ENCODE peak calls at places on chromosomes 13 and 19, in eight cellular contexts. One of them, this sample, is unnamed.

GRCh38 chr19:28605501-28606268 is 607.3 kb downstream of the UQCRFS1 start:
- DNase-seq in activated T-cell treated with anti-CD3 and anti-CD28 coated beads, Interleukin-2, amount 50 U/mL, for 72 hours: no peak
- DNase-seq in lower leg skin: no peak
- DNase-seq in NCI-H524: no peak
- DNase-seq in CD4-positive, alpha-beta memory T cell: no peak
- DNase-seq in neuronal stem cell: no peak
- DNase-seq in AG10803: no peak
- DNase-seq in endothelial cell: no peak
- DNase-seq in this sample: peak; percentile 11

GRCh38 chr19:46232029-46232428 is 2.5 kb downstream of the IGFL1 start:
- DNase-seq in activated T-cell treated with anti-CD3 and anti-CD28 coated beads, Interleukin-2, amount 50 U/mL, for 72 hours: no peak
- DNase-seq in lower leg skin: peak; percentile 79
- DNase-seq in NCI-H524: no peak
- DNase-seq in CD4-positive, alpha-beta memory T cell: no peak
- DNase-seq in neuronal stem cell: no peak
- DNase-seq in AG10803: no peak
- DNase-seq in endothelial cell: no peak
- DNase-seq in this sample: no peak

GRCh38 chr19:56639217-56639616 is 3.7 kb upstream of the SMIM17 start:
- DNase-seq in activated T-cell treated with anti-CD3 and anti-CD28 coated beads, Interleukin-2, amount 50 U/mL, for 72 hours: no peak
- DNase-seq in lower leg skin: no peak
- DNase-seq in NCI-H524: no peak
- DNase-seq in CD4-positive, alpha-beta memory T cell: no peak
- DNase-seq in neuronal stem cell: peak; percentile 53
- DNase-seq in AG10803: no peak
- DNase-seq in endothelial cell: no peak
- DNase-seq in this sample: no peak

GRCh38 chr13:50691682-50692263 is 151.7 kb downstream of the DLEU7 start:
- DNase-seq in activated T-cell treated with anti-CD3 and anti-CD28 coated beads, Interleukin-2, amount 50 U/mL, for 72 hours: no peak
- DNase-seq in lower leg skin: no peak
- DNase-seq in NCI-H524: peak; percentile 84
- DNase-seq in CD4-positive, alpha-beta memory T cell: no peak
- DNase-seq in neuronal stem cell: no peak
- DNase-seq in AG10803: no peak
- DNase-seq in endothelial cell: no peak
- DNase-seq in this sample: no peak

GRCh38 chr19:35018379-35018778 is 11.9 kb upstream of the SCN1B start:
- DNase-seq in activated T-cell treated with anti-CD3 and anti-CD28 coated beads, Interleukin-2, amount 50 U/mL, for 72 hours: no peak
- DNase-seq in lower leg skin: no peak
- DNase-seq in NCI-H524: no peak
- DNase-seq in CD4-positive, alpha-beta memory T cell: no peak
- DNase-seq in neuronal stem cell: no peak
- DNase-seq in AG10803: no peak
- DNase-seq in endothelial cell: no peak
- DNase-seq in this sample: no peak

GRCh38 chr13:36096411-36097184 is 34.6 kb downstream of the DCLK1 start:
- DNase-seq in activated T-cell treated with anti-CD3 and anti-CD28 coated beads, Interleukin-2, amount 50 U/mL, for 72 hours: no peak
- DNase-seq in lower leg skin: no peak
- DNase-seq in NCI-H524: peak; percentile 22
- DNase-seq in CD4-positive, alpha-beta memory T cell: no peak
- DNase-seq in neuronal stem cell: no peak
- DNase-seq in AG10803: no peak
- DNase-seq in endothelial cell: no peak
- DNase-seq in this sample: no peak

GRCh38 chr13:111909971-111910671 is 156.8 kb upstream of the SOX1 start:
- DNase-seq in activated T-cell treated with anti-CD3 and anti-CD28 coated beads, Interleukin-2, amount 50 U/mL, for 72 hours: no peak
- DNase-seq in lower leg skin: peak; percentile 74
- DNase-seq in NCI-H524: no peak
- DNase-seq in CD4-positive, alpha-beta memory T cell: no peak
- DNase-seq in neuronal stem cell: no peak
- DNase-seq in AG10803: no peak
- DNase-seq in endothelial cell: no peak
- DNase-seq in this sample: peak; percentile 73

GRCh38 chr19:32269831-32270230 is 75.6 kb upstream of the ZNF507 start:
- DNase-seq in activated T-cell treated with anti-CD3 and anti-CD28 coated beads, Interleukin-2, amount 50 U/mL, for 72 hours: no peak
- DNase-seq in lower leg skin: no peak
- DNase-seq in NCI-H524: no peak
- DNase-seq in CD4-positive, alpha-beta memory T cell: no peak
- DNase-seq in neuronal stem cell: no peak
- DNase-seq in AG10803: no peak
- DNase-seq in endothelial cell: no peak
- DNase-seq in this sample: no peak

GRCh38 chr13:41937388-41937787 is 23.5 kb downstream of the VWA8 start:
- DNase-seq in activated T-cell treated with anti-CD3 and anti-CD28 coated beads, Interleukin-2, amount 50 U/mL, for 72 hours: no peak
- DNase-seq in lower leg skin: no peak
- DNase-seq in NCI-H524: no peak
- DNase-seq in CD4-positive, alpha-beta memory T cell: no peak
- DNase-seq in neuronal stem cell: no peak
- DNase-seq in AG10803: no peak
- DNase-seq in endothelial cell: no peak
- DNase-seq in this sample: no peak

GRCh38 chr13:21037656-21038055 is 23.7 kb downstream of the LATS2 start:
- DNase-seq in activated T-cell treated with anti-CD3 and anti-CD28 coated beads, Interleukin-2, amount 50 U/mL, for 72 hours: no peak
- DNase-seq in lower leg skin: peak; percentile 49
- DNase-seq in NCI-H524: no peak
- DNase-seq in CD4-positive, alpha-beta memory T cell: no peak
- DNase-seq in neuronal stem cell: no peak
- DNase-seq in AG10803: no peak
- DNase-seq in endothelial cell: no peak
- DNase-seq in this sample: no peak

GRCh38 chr19:52221831-52222375 is 32.1 kb downstream of the PPP2R1A start:
- DNase-seq in activated T-cell treated with anti-CD3 and anti-CD28 coated beads, Interleukin-2, amount 50 U/mL, for 72 hours: no peak
- DNase-seq in lower leg skin: peak; percentile 36
- DNase-seq in NCI-H524: no peak
- DNase-seq in CD4-positive, alpha-beta memory T cell: no peak
- DNase-seq in neuronal stem cell: no peak
- DNase-seq in AG10803: no peak
- DNase-seq in endothelial cell: no peak
- DNase-seq in this sample: no peak

GRCh38 chr19:7789447-7789846 is 26.4 kb downstream of the CLEC4M start:
- DNase-seq in activated T-cell treated with anti-CD3 and anti-CD28 coated beads, Interleukin-2, amount 50 U/mL, for 72 hours: peak; percentile 18
- DNase-seq in lower leg skin: peak; percentile 75
- DNase-seq in NCI-H524: peak; percentile 24
- DNase-seq in CD4-positive, alpha-beta memory T cell: peak; percentile 56
- DNase-seq in neuronal stem cell: no peak
- DNase-seq in AG10803: no peak
- DNase-seq in endothelial cell: no peak
- DNase-seq in this sample: no peak

GRCh38 chr19:38912600-38913514 is 871 bp upstream of the CCER2 start:
- DNase-seq in activated T-cell treated with anti-CD3 and anti-CD28 coated beads, Interleukin-2, amount 50 U/mL, for 72 hours: no peak
- DNase-seq in lower leg skin: no peak
- DNase-seq in NCI-H524: no peak
- DNase-seq in CD4-positive, alpha-beta memory T cell: peak; percentile 20
- DNase-seq in neuronal stem cell: no peak
- DNase-seq in AG10803: no peak
- DNase-seq in endothelial cell: no peak
- DNase-seq in this sample: peak; percentile 85

GRCh38 chr13:113672002-113672651 is 5.1 kb downstream of the GRK1 start:
- DNase-seq in activated T-cell treated with anti-CD3 and anti-CD28 coated beads, Interleukin-2, amount 50 U/mL, for 72 hours: no peak
- DNase-seq in lower leg skin: no peak
- DNase-seq in NCI-H524: no peak
- DNase-seq in CD4-positive, alpha-beta memory T cell: no peak
- DNase-seq in neuronal stem cell: no peak
- DNase-seq in AG10803: peak; percentile 21
- DNase-seq in endothelial cell: no peak
- DNase-seq in this sample: peak; percentile 48

GRCh38 chr19:5450482-5450881 is 4.7 kb upstream of the ZNRF4 start:
- DNase-seq in activated T-cell treated with anti-CD3 and anti-CD28 coated beads, Interleukin-2, amount 50 U/mL, for 72 hours: no peak
- DNase-seq in lower leg skin: no peak
- DNase-seq in NCI-H524: no peak
- DNase-seq in CD4-positive, alpha-beta memory T cell: no peak
- DNase-seq in neuronal stem cell: no peak
- DNase-seq in AG10803: no peak
- DNase-seq in endothelial cell: no peak
- DNase-seq in this sample: no peak

GRCh38 chr13:74450525-74450845 is 316.3 kb upstream of the KLF12 start:
- DNase-seq in activated T-cell treated with anti-CD3 and anti-CD28 coated beads, Interleukin-2, amount 50 U/mL, for 72 hours: no peak
- DNase-seq in lower leg skin: no peak
- DNase-seq in NCI-H524: no peak
- DNase-seq in CD4-positive, alpha-beta memory T cell: no peak
- DNase-seq in neuronal stem cell: no peak
- DNase-seq in AG10803: no peak
- DNase-seq in endothelial cell: no peak
- DNase-seq in this sample: no peak

GRCh38 chr19:15159251-15159650 is 41.5 kb downstream of the NOTCH3 start:
- DNase-seq in activated T-cell treated with anti-CD3 and anti-CD28 coated beads, Interleukin-2, amount 50 U/mL, for 72 hours: no peak
- DNase-seq in lower leg skin: no peak
- DNase-seq in NCI-H524: no peak
- DNase-seq in CD4-positive, alpha-beta memory T cell: no peak
- DNase-seq in neuronal stem cell: no peak
- DNase-seq in AG10803: peak; percentile 17
- DNase-seq in endothelial cell: no peak
- DNase-seq in this sample: peak; percentile 57

GRCh38 chr13:100214886-100215285 is 126.0 kb downstream of the PCCA start:
- DNase-seq in activated T-cell treated with anti-CD3 and anti-CD28 coated beads, Interleukin-2, amount 50 U/mL, for 72 hours: no peak
- DNase-seq in lower leg skin: no peak
- DNase-seq in NCI-H524: no peak
- DNase-seq in CD4-positive, alpha-beta memory T cell: no peak
- DNase-seq in neuronal stem cell: no peak
- DNase-seq in AG10803: peak; percentile 44
- DNase-seq in endothelial cell: no peak
- DNase-seq in this sample: no peak

GRCh38 chr19:15357906-15358305 is 21.7 kb downstream of the AKAP8 start:
- DNase-seq in activated T-cell treated with anti-CD3 and anti-CD28 coated beads, Interleukin-2, amount 50 U/mL, for 72 hours: no peak
- DNase-seq in lower leg skin: no peak
- DNase-seq in NCI-H524: no peak
- DNase-seq in CD4-positive, alpha-beta memory T cell: no peak
- DNase-seq in neuronal stem cell: no peak
- DNase-seq in AG10803: no peak
- DNase-seq in endothelial cell: no peak
- DNase-seq in this sample: peak; percentile 78

GRCh38 chr13:49124693-49125304 is 95.3 kb upstream of the MLNR start:
- DNase-seq in activated T-cell treated with anti-CD3 and anti-CD28 coated beads, Interleukin-2, amount 50 U/mL, for 72 hours: no peak
- DNase-seq in lower leg skin: no peak
- DNase-seq in NCI-H524: no peak
- DNase-seq in CD4-positive, alpha-beta memory T cell: no peak
- DNase-seq in neuronal stem cell: no peak
- DNase-seq in AG10803: no peak
- DNase-seq in endothelial cell: no peak
- DNase-seq in this sample: no peak

GRCh38 chr13:60617863-60618733 is 221.1 kb downstream of the TDRD3 start:
- DNase-seq in activated T-cell treated with anti-CD3 and anti-CD28 coated beads, Interleukin-2, amount 50 U/mL, for 72 hours: no peak
- DNase-seq in lower leg skin: no peak
- DNase-seq in NCI-H524: peak; percentile 4
- DNase-seq in CD4-positive, alpha-beta memory T cell: no peak
- DNase-seq in neuronal stem cell: no peak
- DNase-seq in AG10803: peak; percentile 55
- DNase-seq in endothelial cell: peak; percentile 14
- DNase-seq in this sample: no peak

GRCh38 chr19:29665826-29666633 is 769 bp downstream of the PLEKHF1 start:
- DNase-seq in activated T-cell treated with anti-CD3 and anti-CD28 coated beads, Interleukin-2, amount 50 U/mL, for 72 hours: no peak
- DNase-seq in lower leg skin: peak; percentile 89
- DNase-seq in NCI-H524: no peak
- DNase-seq in CD4-positive, alpha-beta memory T cell: peak; percentile 66
- DNase-seq in neuronal stem cell: peak; percentile 37
- DNase-seq in AG10803: peak; percentile 69
- DNase-seq in endothelial cell: no peak
- DNase-seq in this sample: peak; percentile 87

GRCh38 chr19:46574533-46574932 is 26.6 kb upstream of the CALM3 start:
- DNase-seq in activated T-cell treated with anti-CD3 and anti-CD28 coated beads, Interleukin-2, amount 50 U/mL, for 72 hours: peak; percentile 12
- DNase-seq in lower leg skin: no peak
- DNase-seq in NCI-H524: no peak
- DNase-seq in CD4-positive, alpha-beta memory T cell: peak; percentile 67
- DNase-seq in neuronal stem cell: no peak
- DNase-seq in AG10803: no peak
- DNase-seq in endothelial cell: no peak
- DNase-seq in this sample: no peak

GRCh38 chr13:28245465-28245864 is 107.1 kb downstream of the PAN3 start:
- DNase-seq in activated T-cell treated with anti-CD3 and anti-CD28 coated beads, Interleukin-2, amount 50 U/mL, for 72 hours: no peak
- DNase-seq in lower leg skin: no peak
- DNase-seq in NCI-H524: no peak
- DNase-seq in CD4-positive, alpha-beta memory T cell: no peak
- DNase-seq in neuronal stem cell: no peak
- DNase-seq in AG10803: no peak
- DNase-seq in endothelial cell: no peak
- DNase-seq in this sample: no peak

GRCh38 chr19:2969104-2969504 is 8.3 kb upstream of the TLE6 start:
- DNase-seq in activated T-cell treated with anti-CD3 and anti-CD28 coated beads, Interleukin-2, amount 50 U/mL, for 72 hours: no peak
- DNase-seq in lower leg skin: no peak
- DNase-seq in NCI-H524: no peak
- DNase-seq in CD4-positive, alpha-beta memory T cell: no peak
- DNase-seq in neuronal stem cell: no peak
- DNase-seq in AG10803: no peak
- DNase-seq in endothelial cell: no peak
- DNase-seq in this sample: peak; percentile 39

GRCh38 chr19:40191836-40192646 is 815 bp downstream of the MAP3K10 start:
- DNase-seq in activated T-cell treated with anti-CD3 and anti-CD28 coated beads, Interleukin-2, amount 50 U/mL, for 72 hours: peak; percentile 40
- DNase-seq in lower leg skin: no peak
- DNase-seq in NCI-H524: peak; percentile 49
- DNase-seq in CD4-positive, alpha-beta memory T cell: no peak
- DNase-seq in neuronal stem cell: peak; percentile 61
- DNase-seq in AG10803: peak; percentile 20
- DNase-seq in endothelial cell: peak; percentile 45
- DNase-seq in this sample: peak; percentile 89

GRCh38 chr19:811511-812048 is 10.2 kb downstream of the PLPPR3 start:
- DNase-seq in activated T-cell treated with anti-CD3 and anti-CD28 coated beads, Interleukin-2, amount 50 U/mL, for 72 hours: no peak
- DNase-seq in lower leg skin: no peak
- DNase-seq in NCI-H524: no peak
- DNase-seq in CD4-positive, alpha-beta memory T cell: no peak
- DNase-seq in neuronal stem cell: no peak
- DNase-seq in AG10803: no peak
- DNase-seq in endothelial cell: no peak
- DNase-seq in this sample: peak; percentile 88

GRCh38 chr13:31223640-31224039 is 23.9 kb downstream of the B3GLCT start:
- DNase-seq in activated T-cell treated with anti-CD3 and anti-CD28 coated beads, Interleukin-2, amount 50 U/mL, for 72 hours: no peak
- DNase-seq in lower leg skin: no peak
- DNase-seq in NCI-H524: no peak
- DNase-seq in CD4-positive, alpha-beta memory T cell: no peak
- DNase-seq in neuronal stem cell: no peak
- DNase-seq in AG10803: no peak
- DNase-seq in endothelial cell: no peak
- DNase-seq in this sample: no peak

GRCh38 chr13:34933786-34934185 is 8.3 kb upstream of the NBEA start:
- DNase-seq in activated T-cell treated with anti-CD3 and anti-CD28 coated beads, Interleukin-2, amount 50 U/mL, for 72 hours: no peak
- DNase-seq in lower leg skin: no peak
- DNase-seq in NCI-H524: no peak
- DNase-seq in CD4-positive, alpha-beta memory T cell: no peak
- DNase-seq in neuronal stem cell: no peak
- DNase-seq in AG10803: no peak
- DNase-seq in endothelial cell: no peak
- DNase-seq in this sample: no peak

GRCh38 chr19:1082165-1082927 is 12.8 kb downstream of the POLR2E start:
- DNase-seq in activated T-cell treated with anti-CD3 and anti-CD28 coated beads, Interleukin-2, amount 50 U/mL, for 72 hours: peak; percentile 94
- DNase-seq in lower leg skin: peak; percentile 94
- DNase-seq in NCI-H524: peak; percentile 66
- DNase-seq in CD4-positive, alpha-beta memory T cell: peak; percentile 93
- DNase-seq in neuronal stem cell: peak; percentile 69
- DNase-seq in AG10803: no peak
- DNase-seq in endothelial cell: peak; percentile 58
- DNase-seq in this sample: peak; percentile 94

GRCh38 chr13:40215747-40216146 is 450.7 kb downstream of the FOXO1 start:
- DNase-seq in activated T-cell treated with anti-CD3 and anti-CD28 coated beads, Interleukin-2, amount 50 U/mL, for 72 hours: no peak
- DNase-seq in lower leg skin: no peak
- DNase-seq in NCI-H524: no peak
- DNase-seq in CD4-positive, alpha-beta memory T cell: no peak
- DNase-seq in neuronal stem cell: no peak
- DNase-seq in AG10803: no peak
- DNase-seq in endothelial cell: no peak
- DNase-seq in this sample: no peak